ENCODE peak calls at places on chromosome 2, in seven cellular contexts. C, Q, M, H, T, J and W are unnamed samples.
A peak's percentile ranks its signal among the peaks of the same experiment; 100 is the strongest.

GRCh38 chr2:217361491-217361890 is 501.6 kb upstream of the TNP1 start:
- DNase-seq in C (no peak), Q (no peak), M (no peak), H (no peak), T (no peak), J (no peak), W (no peak)

GRCh38 chr2:96109931-96110511 is 6.3 kb downstream of the ADRA2B start:
- DNase-seq in C (no peak), Q (no peak), M (no peak), H (no peak), T (no peak), J (no peak), W (no peak)

GRCh38 chr2:224930990-224931389 is 111.3 kb downstream of the DOCK10 start:
- DNase-seq in C (no peak), Q (no peak), M (no peak), H (no peak), T (no peak), J (no peak), W (no peak)

GRCh38 chr2:178498137-178498536 is 17.9 kb downstream of the PLEKHA3 start:
- DNase-seq in C (no peak), Q (peak; percentile 34), M (no peak), H (no peak), T (no peak), J (no peak), W (no peak)

GRCh38 chr2:237818066-237818473 is 19.5 kb downstream of the RBM44 start:
- DNase-seq in C (no peak), Q (no peak), M (no peak), H (no peak), T (no peak), J (no peak), W (no peak)

GRCh38 chr2:64143154-64144056 is 815 bp downstream of the PELI1 start:
- DNase-seq in C (no peak), Q (peak; percentile 44), M (peak; percentile 21), H (no peak), T (peak; percentile 66), J (peak; percentile 74), W (no peak)

GRCh38 chr2:188132385-188132784 is 159.3 kb upstream of the GULP1 start:
- DNase-seq in C (no peak), Q (no peak), M (no peak), H (no peak), T (no peak), J (no peak), W (no peak)

GRCh38 chr2:210224660-210225460 is at the start of gene ACADL:
- DNase-seq in C (no peak), Q (no peak), M (no peak), H (no peak), T (peak; percentile 76), J (peak; percentile 89), W (no peak)

GRCh38 chr2:229905601-229906000 is 16.2 kb downstream of the TRIP12 start:
- DNase-seq in C (no peak), Q (no peak), M (no peak), H (no peak), T (no peak), J (no peak), W (no peak)

GRCh38 chr2:153871231-153872221 is at the start of gene GALNT13:
- DNase-seq in C (no peak), Q (no peak), M (peak; percentile 57), H (no peak), T (peak; percentile 89), J (peak; percentile 92), W (no peak)

GRCh38 chr2:230998882-230999281 is 3.0 kb downstream of the SPATA3 start:
- DNase-seq in C (no peak), Q (no peak), M (no peak), H (no peak), T (no peak), J (no peak), W (no peak)

GRCh38 chr2:29114841-29115609 is at the start of gene CLIP4:
- DNase-seq in C (no peak), Q (peak; percentile 25), M (no peak), H (no peak), T (peak; percentile 60), J (peak; percentile 92), W (no peak)

GRCh38 chr2:70084973-70085710 is 2.1 kb upstream of the PCBP1 start:
- DNase-seq in C (peak; percentile 65), Q (peak; percentile 41), M (no peak), H (peak; percentile 76), T (peak; percentile 74), J (no peak), W (no peak)

GRCh38 chr2:219828127-219828526 is 200.7 kb downstream of the SLC4A3 start:
- DNase-seq in C (no peak), Q (no peak), M (no peak), H (no peak), T (no peak), J (no peak), W (no peak)

DNA sequence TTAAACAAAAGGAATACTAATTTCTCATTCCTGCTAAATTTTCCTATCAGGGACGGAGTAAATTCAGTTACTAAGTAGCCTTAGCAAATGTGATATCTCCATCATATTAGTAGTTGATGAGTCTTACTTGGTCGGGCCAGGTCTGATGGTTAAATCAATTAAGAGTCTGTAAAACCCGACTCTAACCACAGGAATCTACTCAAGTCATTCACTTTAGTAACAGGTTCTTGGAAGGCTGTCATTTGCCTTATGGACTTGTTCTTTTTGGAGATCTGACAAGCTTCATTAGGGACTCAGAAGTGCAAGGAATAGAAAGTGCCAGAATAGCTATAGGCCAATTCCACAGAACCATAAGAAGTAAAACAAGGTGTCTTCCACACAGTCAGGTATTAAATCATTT is 119.0 kb downstream of the GCA start:
- DNase-seq in C (no peak), Q (no peak), M (no peak), H (no peak), T (no peak), J (no peak), W (peak; percentile 2)
- TF ChIP-seq JUND in C (no peak), Q (no peak), M (no peak), H (no peak), T (no peak), J (no peak), W (no peak)

DNA sequence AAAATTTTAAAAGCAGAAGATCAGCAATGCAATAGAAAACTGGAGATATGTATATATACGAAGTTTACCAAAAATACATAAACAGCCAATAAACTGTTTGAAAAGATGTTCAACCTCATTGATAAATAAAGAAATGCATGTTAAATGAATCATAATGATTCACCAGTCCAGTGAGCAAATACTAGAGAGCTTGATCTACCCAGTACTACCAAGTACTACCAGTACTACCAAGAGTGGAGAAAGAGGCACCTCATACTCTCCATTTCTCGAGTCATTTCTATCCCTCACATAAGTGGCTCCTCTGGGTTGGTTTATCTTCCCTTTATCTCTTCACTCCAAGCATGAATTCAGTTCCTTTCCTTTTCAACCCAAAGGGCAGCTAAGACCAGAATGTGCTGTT is 138.9 kb downstream of the MREG start:
- DNase-seq in C (no peak), Q (no peak), M (no peak), H (no peak), T (no peak), J (no peak), W (no peak)
- TF ChIP-seq JUND in C (no peak), Q (no peak), M (no peak), H (no peak), T (no peak), J (no peak), W (no peak)

DNA sequence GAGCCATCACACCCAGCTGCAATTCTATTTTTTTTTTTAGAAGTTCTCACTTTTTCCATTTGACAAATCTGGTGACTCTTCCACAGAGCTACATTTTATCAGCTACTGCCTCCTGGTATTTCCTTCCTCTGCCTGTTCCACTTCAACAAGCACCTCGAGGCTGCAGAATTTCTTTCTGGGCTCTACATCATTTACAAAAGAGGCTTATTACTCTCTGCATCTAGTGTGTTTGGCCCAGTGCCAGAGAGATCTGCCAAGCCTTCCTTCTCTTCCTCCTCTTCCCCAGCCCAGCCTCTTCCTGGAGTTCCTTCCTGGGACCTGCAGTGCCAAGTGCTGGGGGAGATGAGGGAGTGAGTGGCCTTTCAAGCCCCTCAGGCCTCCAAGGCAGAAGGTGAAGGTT is 119.6 kb upstream of the ITGA6 start:
- DNase-seq in C (no peak), Q (no peak), M (no peak), H (no peak), T (no peak), J (no peak), W (no peak)
- TF ChIP-seq JUND in C (no peak), Q (no peak), M (no peak), H (no peak), T (no peak), J (no peak), W (no peak)

GRCh38 chr2:101745711-101746694 is 48.5 kb downstream of the MAP4K4 start:
- DNase-seq in C (no peak), Q (no peak), M (peak; percentile 32), H (no peak), T (no peak), J (no peak), W (no peak)
- TF ChIP-seq JUND in C (no peak), Q (no peak), M (no peak), H (no peak), T (no peak), J (peak; percentile 61), W (no peak)

DNA sequence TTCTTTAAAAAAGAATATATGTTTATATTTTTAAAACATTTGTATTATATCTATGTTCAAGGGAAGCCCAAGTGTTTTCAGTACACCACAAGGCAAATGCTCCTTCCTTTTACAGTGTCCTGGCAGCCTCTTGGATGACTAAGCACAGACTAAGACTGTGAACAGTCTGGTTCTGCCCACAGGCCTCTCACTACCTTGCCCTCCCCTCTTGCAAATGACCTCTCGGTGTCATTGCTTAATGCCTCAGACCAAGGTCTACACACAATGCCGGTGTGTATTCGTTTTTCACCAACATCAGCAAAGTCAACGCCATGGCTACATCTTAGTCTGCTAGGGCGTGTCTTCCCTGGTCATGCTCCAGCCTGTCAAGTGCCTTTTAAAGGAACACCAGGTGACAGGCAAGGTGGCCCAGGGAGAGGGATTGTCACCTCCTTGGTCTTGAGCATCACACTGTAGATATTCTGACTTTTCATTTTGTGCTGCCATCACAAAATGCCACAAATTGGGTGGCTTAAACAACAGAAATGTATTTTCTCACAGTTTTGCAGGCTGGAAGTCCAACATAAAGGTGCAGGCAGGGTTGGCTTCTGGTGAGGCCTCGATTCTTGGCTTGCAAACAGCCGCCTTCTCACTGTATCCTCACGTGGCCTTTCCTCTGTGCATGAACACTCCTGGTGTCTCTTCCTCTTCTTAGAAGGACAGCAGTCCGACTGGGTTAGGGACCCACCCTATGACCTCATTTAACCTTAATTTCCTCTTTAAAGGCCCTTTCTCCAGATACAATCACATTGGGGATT is 266.4 kb downstream of the KLHL29 start:
- DNase-seq in C (no peak), Q (no peak), M (peak; percentile 39), H (no peak), T (no peak), J (no peak), W (peak; percentile 3)
- TF ChIP-seq JUND in C (no peak), Q (peak; percentile 24), M (no peak), H (no peak), T (no peak), J (no peak), W (no peak)